ENCODE peak calls at places on chromosome 18, in four cellular contexts. L is SJCRH30, E is PC-3, M is PC-9. C is an unnamed sample. For H3K4me1, the result is how much of the 10 kb centered on the place peaks cover.

GRCh38 chr18:27887287-27887686 is 289.6 kb downstream of the CDH2 start:
- DNase-seq in L (no peak), E (peak), M (no peak), C (peak)

GRCh38 chr18:57738078-57738477 is 65.0 kb downstream of the ATP8B1 start:
- DNase-seq in L (no peak), E (no peak), M (no peak), C (no peak)

GRCh38 chr18:22999212-22999611 is 66.1 kb downstream of the RBBP8 start:
- DNase-seq in L (no peak), E (no peak), M (peak), C (no peak)

GRCh38 chr18:1392046-1392445 is 487.4 kb downstream of the ADCYAP1 start:
- DNase-seq in L (no peak), E (no peak), M (no peak), C (no peak)

GRCh38 chr18:69817335-69817935 is 130.2 kb downstream of the CD226 start:
- DNase-seq in L (no peak), E (peak), M (no peak), C (no peak)

GRCh38 chr18:3857544-3857943 is 407.6 kb downstream of the TGIF1 start:
- DNase-seq in L (no peak), E (no peak), M (no peak), C (no peak)

GRCh38 chr18:21281611-21282010 is 39.6 kb downstream of the GREB1L start:
- DNase-seq in L (no peak), E (no peak), M (peak), C (no peak)

GRCh38 chr18:31892936-31893335 is 50.0 kb downstream of the TRAPPC8 start:
- DNase-seq in L (no peak), E (no peak), M (no peak), C (no peak)

GRCh38 chr18:77102246-77103040 is 30.1 kb downstream of the MBP start:
- DNase-seq in L (no peak), E (peak), M (peak), C (peak)

GRCh38 chr18:22566703-22567420 is 149.1 kb upstream of the CTAGE1 start:
- DNase-seq in L (no peak), E (no peak), M (no peak), C (no peak)

GRCh38 chr18:51498085-51498855 is 300.8 kb upstream of the MEX3C start:
- DNase-seq in L (no peak), E (no peak), M (no peak), C (no peak)

GRCh38 chr18:3062798-3063563 is 50.0 kb upstream of the LPIN2 start:
- DNase-seq in L (peak), E (peak), M (no peak), C (no peak)

GRCh38 chr18:500230-500555 is 308 bp downstream of the COLEC12 start:
- DNase-seq in L (no peak), E (no peak), M (no peak), C (no peak)

GRCh38 chr18:44325903-44326650 is 354.6 kb upstream of the SETBP1 start:
- DNase-seq in L (peak), E (peak), M (no peak), C (peak)

GRCh38 chr18:3663870-3664512 is 214.0 kb downstream of the TGIF1 start:
- DNase-seq in L (peak), E (no peak), M (no peak), C (no peak)

GRCh38 chr18:75154997-75155396 is 53.9 kb downstream of the PTGR3 start:
- DNase-seq in L (no peak), E (no peak), M (no peak), C (no peak)

GRCh38 chr18:9757851-9758587 is 49.9 kb downstream of the RAB31 start:
- DNase-seq in L (no peak), E (no peak), M (no peak), C (peak)

GRCh38 chr18:45993441-45993840 is 26.3 kb upstream of the EPG5 start:
- DNase-seq in L (no peak), E (peak), M (peak), C (peak)

GRCh38 chr18:2871111-2871720 is 24.4 kb downstream of the EMILIN2 start:
- DNase-seq in L (no peak), E (no peak), M (no peak), C (peak)

GRCh38 chr18:35132284-35132910 is 91.2 kb downstream of the MAPRE2 start:
- DNase-seq in L (no peak), E (no peak), M (no peak), C (no peak)

GRCh38 chr18:52963481-52963880 is 623.5 kb downstream of the DCC start:
- DNase-seq in L (no peak), E (no peak), M (no peak), C (no peak)

GRCh38 chr18:54558609-54559585 is 32.1 kb upstream of the DYNAP start:
- DNase-seq in L (no peak), E (peak), M (no peak), C (no peak)

GRCh38 chr18:60905699-60906098 is 427.5 kb upstream of the CDH20 start:
- DNase-seq in L (no peak), E (no peak), M (no peak), C (no peak)

GRCh38 chr18:52370841-52371240 is 30.8 kb downstream of the DCC start:
- DNase-seq in L (no peak), E (no peak), M (no peak), C (no peak)

DNA sequence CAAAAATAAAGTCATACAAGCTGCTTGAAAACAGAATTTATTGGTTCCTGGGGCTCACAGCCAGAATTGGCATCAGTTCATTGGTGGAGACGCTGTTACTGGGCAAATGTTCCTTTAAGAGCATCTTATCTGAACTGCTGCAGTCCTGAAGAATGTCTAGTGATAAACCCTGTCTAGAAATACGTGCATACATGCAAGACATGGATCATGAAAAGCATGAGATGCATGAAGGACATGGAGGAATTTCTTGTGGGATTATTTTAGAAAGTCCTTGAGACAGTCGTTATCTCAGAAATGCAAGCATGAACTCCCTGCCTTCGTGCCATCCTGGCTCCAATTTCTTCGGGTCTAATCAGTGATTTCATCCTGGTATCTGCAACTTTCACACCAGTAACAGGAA is 32.5 kb upstream of the FHOD3 start:
- DNase-seq in L (no peak), E (no peak), M (no peak), C (no peak)
- H3K27ac ChIP-seq in L (no peak), E (no peak), M (no peak), C (no peak)

DNA sequence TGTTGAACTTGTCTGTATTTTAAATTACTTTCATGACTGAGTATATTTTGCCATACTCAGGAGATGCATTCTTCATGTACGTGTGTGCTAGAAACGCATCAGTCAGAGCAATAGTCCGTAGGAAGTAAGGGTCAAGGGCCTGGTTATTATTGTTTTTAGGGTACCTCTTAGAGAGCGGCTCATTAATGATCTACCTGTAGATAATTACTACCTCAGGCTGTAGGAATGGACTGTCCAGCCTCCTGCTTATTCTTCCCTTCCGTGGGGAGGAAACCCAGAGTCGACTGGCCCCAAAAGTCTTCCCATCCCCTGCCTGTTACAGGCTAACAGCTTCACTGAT is 36.3 kb downstream of the TTC39C start:
- DNase-seq in L (no peak), E (no peak), M (no peak), C (no peak)
- H3K4me1 ChIP-seq in L (under half), E (under half), M (under half), C (under half)

GRCh38 chr18:63154350-63155152 is 165.0 kb downstream of the BCL2 start:
- DNase-seq in L (no peak), E (no peak), M (no peak), C (no peak)
- H3K4me3 ChIP-seq in L (no peak), E (no peak), M (no peak), C (no peak)

GRCh38 chr18:12329125-12329698 is 21.2 kb downstream of the TUBB6 start:
- DNase-seq in L (no peak), E (no peak), M (no peak), C (no peak)

GRCh38 chr18:12325726-12326245 is 17.7 kb downstream of the TUBB6 start:
- DNase-seq in L (no peak), E (no peak), M (no peak), C (no peak)

GRCh38 chr18:12326711-12327460 is 18.8 kb downstream of the TUBB6 start:
- DNase-seq in L (no peak), E (no peak), M (no peak), C (no peak)

GRCh38 chr18:12327510-12328178 is 19.6 kb downstream of the TUBB6 start:
- DNase-seq in L (peak), E (peak), M (peak), C (peak)

GRCh38 chr18:12328179-12328823 is 20.3 kb downstream of the TUBB6 start:
- DNase-seq in L (no peak), E (no peak), M (no peak), C (no peak)
- H3K27ac ChIP-seq in L (no peak), E (no peak), M (no peak), C (no peak)

GRCh38 chr18:8616026-8616401 is 6.8 kb downstream of the RAB12 start:
- DNase-seq in L (no peak), E (peak), M (no peak), C (no peak)

GRCh38 chr18:8617907-8618306 is 8.7 kb downstream of the RAB12 start:
- DNase-seq in L (no peak), E (no peak), M (no peak), C (no peak)

GRCh38 chr18:8614875-8615274 is 5.6 kb downstream of the RAB12 start:
- DNase-seq in L (no peak), E (no peak), M (no peak), C (no peak)

GRCh38 chr18:8611916-8612576 is 2.8 kb downstream of the RAB12 start:
- DNase-seq in L (no peak), E (peak), M (peak), C (no peak)

DNA sequence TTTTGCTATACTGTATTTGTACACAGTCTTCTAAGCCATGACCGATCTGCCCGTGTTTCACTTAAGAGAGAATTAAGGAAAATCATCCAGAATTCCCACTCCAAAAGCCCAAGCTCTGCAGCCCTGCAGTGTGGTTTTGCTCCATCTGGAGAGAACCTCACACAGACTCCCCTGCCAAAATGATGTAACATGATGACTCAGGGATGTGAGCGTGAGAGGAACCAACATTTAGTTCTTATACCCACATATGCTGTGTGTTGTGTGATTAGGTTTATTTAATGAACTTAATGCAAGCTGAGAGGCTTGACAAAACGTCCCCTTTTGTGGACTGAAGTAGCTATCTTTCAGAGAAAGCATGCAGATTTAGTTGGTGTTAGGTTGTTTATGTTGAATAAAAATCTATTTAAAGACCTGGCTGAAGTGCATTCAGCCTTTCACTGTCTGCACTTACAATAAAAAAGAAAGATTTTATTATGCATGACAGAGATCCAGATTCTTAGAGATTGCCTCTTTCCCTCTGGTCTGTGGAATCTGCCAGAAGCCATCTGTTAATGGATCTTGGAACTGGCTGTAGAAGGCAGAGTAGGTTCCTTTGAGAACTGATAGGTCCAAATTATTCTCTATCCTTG is 6.3 kb downstream of the RAB12 start:
- DNase-seq in L (no peak), E (peak), M (peak), C (peak)
- H3K4me1 ChIP-seq in L (under half), E (under half), M (half or more), C (under half)

GRCh38 chr18:36419913-36420531 is 122.5 kb downstream of the FHOD3 start:
- DNase-seq in L (no peak), E (peak), M (no peak), C (no peak)
- H3K4me3 ChIP-seq in L (no peak), E (no peak), M (no peak), C (no peak)

GRCh38 chr18:47987456-47987735 is 56.9 kb upstream of the SMAD2 start:
- DNase-seq in L (no peak), E (no peak), M (no peak), C (no peak)
- H3K27ac ChIP-seq in L (no peak), E (peak), M (no peak), C (no peak)

C was measured in SJSA1.